ENCODE peak calls at places on chromosomes 1 and 21, in nine cellular contexts. S is tibial artery, B is IMR-90, Q is A549, D is fibroblast of pulmonary artery, K is brain microvascular endothelial cell, N is osteoblast, J is left lung, Z is thyroid gland. H is an unnamed sample.

GRCh38 chr1:91555074-91555730 is 54.6 kb downstream of the CDC7 start:
- DNase-seq in J (no peak), D (peak), B (peak), K (no peak), Z (no peak), S (no peak), N (peak), Q (no peak), H (no peak)

GRCh38 chr1:216566809-216567208 is 143.6 kb upstream of the USH2A start:
- DNase-seq in Z (no peak), B (peak), D (peak), Q (peak), N (no peak), K (peak), J (no peak), S (no peak), H (no peak)

GRCh38 chr1:152410599-152410998 is 3.5 kb downstream of the CRNN start:
- DNase-seq in D (no peak), B (peak), N (peak), Q (no peak), S (no peak), Z (peak), K (no peak), J (peak), H (no peak)

GRCh38 chr1:41806472-41807155 is 112.1 kb downstream of the HIVEP3 start:
- DNase-seq in B (no peak), Z (no peak), Q (no peak), K (no peak), D (no peak), N (no peak), S (no peak), J (no peak), H (no peak)

GRCh38 chr1:32681999-32682398 is 20.6 kb downstream of the SYNC start:
- DNase-seq in K (no peak), Z (no peak), S (no peak), B (no peak), J (no peak), N (no peak), D (no peak), Q (no peak), H (no peak)

GRCh38 chr1:30678209-30678608 is 45.2 kb downstream of the MATN1 start:
- DNase-seq in Q (no peak), J (no peak), Z (no peak), S (no peak), N (no peak), B (no peak), K (no peak), D (no peak), H (no peak)

GRCh38 chr1:157104598-157105293 is 5.1 kb upstream of the ETV3L start:
- DNase-seq in B (peak), S (no peak), Z (no peak), K (peak), D (no peak), Q (peak), N (peak), J (no peak), H (no peak)

GRCh38 chr1:197981546-197981945 is 64.4 kb downstream of the LHX9 start:
- DNase-seq in Z (no peak), K (no peak), Q (no peak), B (no peak), D (no peak), N (no peak), J (no peak), S (no peak), H (no peak)

GRCh38 chr1:11650331-11650991 is 3.8 kb downstream of the FBXO2 start:
- DNase-seq in Z (peak), K (peak), S (peak), J (peak), D (peak), Q (peak), B (peak), N (peak), H (peak)

GRCh38 chr1:12230549-12231275 is 882 bp downstream of the VPS13D start:
- DNase-seq in S (peak), Z (peak), N (peak), Q (no peak), D (peak), J (peak), K (no peak), B (no peak), H (no peak)

GRCh38 chr1:231240883-231241735 is at the start of gene GNPAT:
- DNase-seq in J (peak), S (peak), K (peak), B (peak), Z (peak), Q (peak), N (peak), D (peak), H (no peak)

DNA sequence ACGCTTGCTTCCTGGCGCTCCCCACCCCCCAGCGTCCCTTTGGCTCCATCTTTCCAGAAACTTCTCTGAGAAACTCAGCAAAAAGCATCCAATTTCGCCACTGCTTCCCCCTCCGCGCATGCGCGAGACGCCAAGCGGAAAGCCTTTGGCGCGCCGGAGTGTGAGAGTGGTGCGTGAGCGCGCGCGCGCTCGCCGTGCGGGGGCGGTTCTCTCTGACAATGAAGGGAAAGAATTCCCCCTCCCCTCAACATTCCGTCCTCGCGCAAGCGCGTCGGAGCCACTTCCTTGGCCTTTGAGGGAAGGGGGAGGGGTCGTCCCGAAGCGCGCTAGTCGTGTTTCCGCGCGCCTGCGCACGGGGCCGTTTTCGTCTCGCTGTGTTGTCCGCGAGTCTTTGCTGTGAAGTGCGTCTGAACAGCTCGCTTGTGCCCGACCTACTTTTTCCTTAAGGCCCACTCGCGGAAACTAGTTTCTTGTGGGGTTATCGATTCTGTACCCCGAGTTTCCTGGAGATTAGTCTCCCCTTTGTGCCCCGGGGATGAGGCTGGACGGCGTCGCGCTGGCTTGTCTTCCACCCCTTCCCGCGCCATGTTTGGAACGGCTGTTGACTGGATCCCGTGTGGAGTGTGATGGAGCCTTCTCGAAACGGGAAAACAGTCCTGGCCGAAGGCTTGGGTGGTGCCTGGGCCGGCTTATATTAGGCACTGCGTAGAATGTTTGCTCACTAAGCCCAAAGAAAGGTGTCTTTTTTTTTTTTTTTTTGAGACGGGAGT is 11.6 kb upstream of the SPEN start:
- DNase-seq in K (peak), N (peak), B (peak), S (peak), D (peak), Q (peak), Z (peak), J (peak), H (peak)
- H3K4me3 ChIP-seq in K (peak), N (peak), B (peak), S (peak), D (peak), Q (peak), Z (peak), J (peak), H (peak)

GRCh38 chr1:44030606-44031050 is 634 bp downstream of the SLC6A9 start:
- DNase-seq in B (peak), N (peak), K (peak), J (no peak), Q (peak), S (no peak), D (peak), Z (no peak), H (no peak)
- TF ChIP-seq CTCF in B (peak), N (no peak), K (peak), J (no peak), Q (peak), S (no peak), D (no peak), Z (no peak), H (peak)

DNA sequence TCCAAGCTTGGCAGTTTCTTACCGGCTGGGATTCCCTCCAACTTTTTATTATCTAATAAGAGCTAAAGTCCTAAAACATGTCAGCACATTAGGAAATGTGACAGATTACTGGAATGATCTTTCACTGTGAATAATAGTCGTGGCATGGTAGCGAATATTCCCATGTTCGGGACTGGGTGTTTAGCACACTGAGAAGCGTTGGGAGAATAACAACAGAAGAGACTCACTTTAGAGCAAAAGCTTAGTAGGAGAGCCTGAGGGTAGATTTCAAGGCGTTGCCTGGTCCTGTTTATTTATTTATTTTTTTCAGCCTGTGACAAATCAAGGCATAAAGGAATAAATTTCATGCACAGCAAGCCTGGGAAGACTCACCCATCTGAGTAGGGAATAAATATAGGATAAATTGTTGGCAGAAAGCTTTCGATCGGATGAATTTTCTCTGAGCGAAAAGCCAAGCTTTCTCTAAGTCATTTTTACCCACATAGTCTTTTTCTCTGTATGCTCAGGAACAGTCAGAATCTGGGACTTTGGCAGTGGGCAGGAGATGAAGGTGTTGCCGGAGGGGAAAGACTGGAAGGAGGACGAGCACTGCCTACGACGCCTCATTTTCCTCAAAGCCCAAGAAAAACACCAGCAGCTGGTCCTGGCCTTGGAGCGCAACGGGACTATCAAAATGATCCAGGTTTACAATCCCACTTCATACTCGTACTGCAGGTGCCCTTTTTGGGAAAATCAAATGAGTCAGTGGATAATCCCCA is 97.1 kb downstream of the WDR64 start:
- DNase-seq in K (no peak), J (no peak), B (no peak), Z (no peak), Q (no peak), S (no peak), D (peak), N (peak), H (no peak)
- H3K4me3 ChIP-seq in K (no peak), J (no peak), B (no peak), Z (no peak), Q (no peak), S (peak), D (peak), N (peak), H (no peak)

GRCh38 chr21:45575993-45576837 is 34.0 kb upstream of the SLC19A1 start:
- DNase-seq in N (peak), K (no peak), B (no peak), Q (no peak), D (no peak), J (peak), Z (no peak), S (no peak), H (no peak)

GRCh38 chr21:45574691-45575090 is 32.5 kb upstream of the SLC19A1 start:
- DNase-seq in D (no peak), N (peak), J (peak), S (no peak), Z (no peak), B (no peak), K (no peak), Q (no peak), H (no peak)

GRCh38 chr21:45576838-45577737 is 34.8 kb upstream of the SLC19A1 start:
- DNase-seq in N (peak), Z (no peak), J (no peak), D (no peak), Q (no peak), B (no peak), S (no peak), K (no peak), H (no peak)

GRCh38 chr21:45574081-45574501 is 31.9 kb upstream of the SLC19A1 start:
- DNase-seq in J (peak), D (no peak), B (no peak), N (no peak), S (no peak), Z (no peak), K (no peak), Q (no peak), H (no peak)

DNA sequence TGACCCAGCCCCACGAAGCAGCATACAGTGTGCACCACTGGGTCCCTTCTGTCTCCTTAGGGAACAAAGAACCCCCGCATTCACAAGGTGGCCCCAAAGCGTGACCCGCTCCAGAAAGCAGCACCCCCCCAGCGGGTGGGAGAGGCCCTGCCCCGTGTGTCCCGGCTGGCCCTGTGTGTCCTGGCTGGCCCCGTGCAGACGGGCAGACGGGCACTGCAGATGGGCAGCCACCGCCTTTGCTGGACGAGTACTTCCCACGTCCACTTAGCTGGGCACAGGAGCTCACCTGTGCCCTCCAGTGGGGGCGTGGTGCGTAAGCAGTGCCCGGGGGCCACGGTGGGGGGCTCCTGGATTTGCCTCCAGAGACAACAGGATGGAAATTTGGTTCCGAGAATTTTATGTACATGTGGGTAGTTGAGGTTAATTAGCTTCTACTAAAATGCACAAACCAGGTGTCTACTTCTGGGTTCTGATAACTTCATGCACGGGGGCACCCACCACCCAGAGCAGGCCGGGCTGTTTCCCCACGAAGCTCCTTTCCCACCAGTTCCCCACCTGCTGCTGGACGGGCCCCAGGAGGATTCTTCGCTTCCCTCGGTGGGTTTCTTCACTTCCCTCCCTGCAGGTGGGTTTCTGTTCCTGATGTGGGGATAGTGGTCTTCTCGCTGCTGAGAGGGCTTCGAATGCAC is 33.2 kb upstream of the SLC19A1 start:
- DNase-seq in J (no peak), Z (no peak), D (no peak), B (no peak), K (no peak), Q (no peak), N (peak), S (no peak), H (no peak)
- TF ChIP-seq CTCF in J (no peak), Z (no peak), D (no peak), B (no peak), K (no peak), Q (no peak), N (no peak), S (no peak), H (no peak)

GRCh38 chr1:190474010-190474409 is 3.7 kb downstream of the BRINP3 start:
- DNase-seq in D (no peak), J (no peak), K (no peak), Z (no peak), B (no peak), S (no peak), Q (no peak), N (no peak), H (no peak)
- H3K4me3 ChIP-seq in D (no peak), J (no peak), K (no peak), Z (no peak), B (no peak), S (no peak), Q (peak), N (no peak), H (no peak)

DNA sequence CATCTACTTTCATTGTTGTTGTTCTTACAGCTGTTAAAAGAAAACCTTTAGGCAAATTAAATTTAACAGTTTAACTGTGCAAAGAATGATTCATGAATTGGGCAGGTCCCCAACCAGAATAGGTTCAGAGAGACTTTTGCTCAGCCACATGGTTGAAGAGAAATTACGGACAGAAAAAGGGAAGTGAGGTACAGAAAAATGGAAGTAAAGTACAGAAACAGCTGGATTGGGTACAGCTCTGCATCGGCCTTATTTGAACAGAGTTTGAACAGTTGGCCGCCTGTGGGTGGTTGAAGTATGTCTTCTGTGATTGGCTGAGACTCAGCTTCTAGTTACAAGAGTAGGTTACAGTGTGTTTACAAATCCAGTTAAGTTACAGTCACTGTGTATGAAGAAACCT is 210.1 kb downstream of the FGGY start:
- DNase-seq in K (no peak), D (no peak), S (peak), Z (peak), J (no peak), Q (peak), N (no peak), B (peak), H (no peak)
- TF ChIP-seq CTCF in K (no peak), D (no peak), S (no peak), Z (no peak), J (no peak), Q (no peak), N (no peak), B (no peak), H (no peak)

DNA sequence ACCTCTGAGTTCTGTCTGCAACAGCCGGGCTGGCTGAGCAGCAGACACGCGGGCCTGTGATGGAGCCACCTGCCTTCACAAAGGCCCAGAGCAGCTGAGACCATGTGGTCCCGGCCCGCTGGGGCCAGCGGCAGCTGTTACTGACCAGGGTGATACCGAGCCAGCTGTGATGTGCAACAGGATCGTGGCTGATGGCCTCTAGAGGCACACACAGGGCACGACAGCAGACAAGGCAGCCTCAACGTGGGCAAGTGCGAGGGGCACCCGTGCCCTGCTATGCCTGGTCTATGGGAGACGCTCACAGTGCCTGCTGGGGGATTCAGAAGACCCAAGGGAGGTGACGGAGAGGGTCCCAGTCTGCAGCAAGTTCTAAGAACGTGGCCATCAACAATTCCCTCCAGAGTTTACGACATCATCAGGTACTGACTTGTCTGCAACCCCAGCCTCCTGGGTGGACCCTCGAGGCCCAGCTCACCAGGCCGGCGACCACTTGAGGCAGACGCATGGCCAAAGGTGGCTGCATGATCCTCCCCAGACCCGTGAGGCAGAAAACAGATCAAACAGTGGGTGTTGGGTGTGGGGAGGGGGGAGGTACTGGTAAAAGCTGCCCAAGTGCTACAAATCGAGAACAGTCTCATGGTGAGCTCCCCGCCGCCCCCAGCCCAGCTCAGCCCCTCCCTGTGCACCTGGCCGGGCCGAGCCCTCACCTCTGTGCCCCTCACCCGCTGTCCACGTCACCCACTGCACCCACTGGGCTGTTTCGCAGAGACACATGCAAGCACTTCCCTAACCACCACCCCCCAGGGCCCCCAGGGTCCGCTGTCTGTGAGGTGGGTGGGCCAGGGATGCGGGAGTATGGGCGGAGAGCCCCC is 6.0 kb downstream of the POFUT2 start:
- DNase-seq in Q (no peak), D (no peak), K (no peak), B (no peak), Z (no peak), J (no peak), N (no peak), S (peak), H (no peak)
- H3K4me3 ChIP-seq in Q (no peak), D (no peak), K (no peak), B (no peak), Z (no peak), J (no peak), N (no peak), S (no peak), H (no peak)

DNA sequence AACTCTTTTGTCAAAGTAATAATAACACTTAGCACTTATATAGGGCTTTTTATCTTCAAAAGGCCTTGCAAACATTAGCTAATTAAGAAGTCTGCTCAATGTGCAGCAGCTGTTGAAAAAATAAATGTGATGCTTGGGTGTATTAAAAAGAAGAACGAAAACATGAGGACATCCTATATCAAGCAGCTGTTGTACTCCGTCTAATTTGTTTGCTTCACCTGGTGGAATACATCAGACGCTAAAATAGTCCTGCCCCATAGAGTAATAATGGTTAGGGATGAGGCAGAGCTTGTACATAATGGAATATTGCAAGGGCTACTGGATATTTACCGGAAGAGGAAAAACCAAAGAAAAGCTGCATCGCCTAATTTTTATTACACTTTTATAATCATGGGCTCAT is 299.6 kb downstream of the ST6GALNAC3 start:
- DNase-seq in J (no peak), Z (no peak), N (no peak), K (no peak), Q (no peak), D (no peak), S (no peak), B (no peak), H (no peak)
- TF ChIP-seq CTCF in J (no peak), Z (no peak), N (no peak), K (no peak), Q (no peak), D (no peak), S (no peak), B (no peak), H (no peak)

H was measured in retinal pigment epithelial cell.